ENCODE peak calls at places on chromosomes 13 and 19, in four cellular contexts. C is ovary, S is A549, Z is upper lobe of left lung. B is an unnamed sample.

GRCh38 chr19:47125669-47125938 is 5.0 kb upstream of the SAE1 start:
- DNase-seq in S (no peak), Z (no peak), C (no peak), B (no peak)

GRCh38 chr13:75792526-75793187 is 156.5 kb downstream of the LMO7 start:
- DNase-seq in C (no peak), Z (no peak), S (peak), B (no peak)

GRCh38 chr13:73934215-73934623 is 200.0 kb downstream of the KLF12 start:
- DNase-seq in C (no peak), Z (no peak), S (peak), B (no peak)

GRCh38 chr19:34288381-34288780 is 34.0 kb downstream of the GARRE1 start:
- DNase-seq in S (no peak), C (no peak), Z (no peak), B (no peak)

GRCh38 chr13:92901739-92902138 is 324.9 kb upstream of the GPC6 start:
- DNase-seq in S (no peak), Z (no peak), C (no peak), B (no peak)

GRCh38 chr13:29165840-29166239 is 345.7 kb downstream of the MTUS2 start:
- DNase-seq in Z (no peak), C (no peak), S (no peak), B (no peak)

GRCh38 chr13:113951246-113951999 is 22.5 kb downstream of the C13orf46 start:
- DNase-seq in Z (peak), C (peak), S (peak), B (peak)

GRCh38 chr19:14775855-14776254 is 2.5 kb downstream of the ADGRE2 start:
- DNase-seq in C (no peak), Z (peak), S (no peak), B (no peak)

GRCh38 chr13:23288564-23288963 is 107.8 kb downstream of the SGCG start:
- DNase-seq in S (no peak), Z (no peak), C (no peak), B (no peak)

GRCh38 chr19:1360818-1361461 is 22.8 kb upstream of the NDUFS7 start:
- DNase-seq in S (no peak), Z (no peak), C (peak), B (peak)

GRCh38 chr19:37304190-37304883 is 66.6 kb upstream of the ZNF527 start:
- DNase-seq in C (no peak), S (no peak), Z (peak), B (no peak)

GRCh38 chr13:45063261-45063870 is 56.9 kb upstream of the GTF2F2 start:
- DNase-seq in C (no peak), S (no peak), Z (no peak), B (no peak)

DNA sequence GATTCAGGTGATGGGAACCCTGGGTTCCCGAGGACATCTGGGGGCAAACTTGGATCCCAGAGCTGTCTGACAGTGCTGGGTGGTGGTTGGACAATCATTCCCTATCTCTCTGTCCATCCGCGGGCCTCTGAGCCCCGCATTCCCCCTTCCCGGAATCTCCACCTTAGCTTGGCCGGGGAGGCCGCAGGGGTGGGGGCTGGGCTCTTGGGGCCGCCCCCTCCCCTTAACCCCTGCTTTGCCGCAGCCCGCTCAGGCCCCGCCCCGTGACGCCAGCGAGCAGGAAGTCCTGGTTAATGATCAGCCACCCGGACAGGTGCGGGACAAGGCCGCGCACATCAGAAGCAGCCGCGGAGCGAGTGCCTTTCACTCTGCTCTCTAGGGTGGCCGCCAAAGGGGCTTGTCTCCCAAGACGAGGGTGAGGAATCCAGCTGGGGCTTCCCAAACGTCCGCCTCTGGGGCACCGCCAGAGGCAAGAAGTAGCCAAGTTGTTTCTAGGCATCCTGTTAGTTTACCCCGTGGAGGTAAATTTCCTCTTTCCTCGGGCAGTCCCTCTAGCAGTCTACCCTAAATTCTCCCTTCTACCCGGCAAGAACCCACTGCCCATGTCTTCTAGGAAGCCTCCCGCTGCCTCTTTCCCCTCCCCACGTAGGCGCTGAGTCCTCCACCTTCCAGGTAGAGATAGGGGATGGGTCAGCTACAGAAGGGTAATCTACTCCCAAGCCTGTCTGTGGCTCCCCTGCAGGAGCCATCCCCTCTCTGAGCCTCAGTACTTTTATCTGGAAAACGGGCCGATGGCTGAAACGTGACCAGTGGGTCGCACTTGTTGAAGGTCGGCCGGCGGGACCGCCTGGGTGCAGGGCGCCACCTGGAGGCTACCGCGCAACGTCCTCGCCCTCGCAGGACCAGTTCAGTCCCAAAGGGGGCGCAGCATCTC is 3.0 kb downstream of the IRF2BP1 start:
- DNase-seq in C (peak), Z (peak), S (peak), B (peak)
- TF ChIP-seq EP300 in C (no peak), Z (no peak), S (no peak), B (no peak)

GRCh38 chr19:7829561-7830271 is at the start of gene EVI5L:
- DNase-seq in S (peak), Z (peak), C (peak), B (peak)
- TF ChIP-seq EP300 in S (no peak), Z (no peak), C (no peak), B (peak)

GRCh38 chr19:49129238-49129583 is 9.9 kb downstream of the PPFIA3 start:
- DNase-seq in C (no peak), S (no peak), Z (peak), B (no peak)
- TF ChIP-seq EP300 in C (no peak), S (no peak), Z (no peak), B (no peak)

GRCh38 chr13:33144358-33144784 is 128.1 kb downstream of the KL start:
- DNase-seq in C (no peak), S (no peak), Z (no peak), B (no peak)
- TF ChIP-seq EP300 in C (no peak), S (no peak), Z (no peak), B (no peak)

DNA sequence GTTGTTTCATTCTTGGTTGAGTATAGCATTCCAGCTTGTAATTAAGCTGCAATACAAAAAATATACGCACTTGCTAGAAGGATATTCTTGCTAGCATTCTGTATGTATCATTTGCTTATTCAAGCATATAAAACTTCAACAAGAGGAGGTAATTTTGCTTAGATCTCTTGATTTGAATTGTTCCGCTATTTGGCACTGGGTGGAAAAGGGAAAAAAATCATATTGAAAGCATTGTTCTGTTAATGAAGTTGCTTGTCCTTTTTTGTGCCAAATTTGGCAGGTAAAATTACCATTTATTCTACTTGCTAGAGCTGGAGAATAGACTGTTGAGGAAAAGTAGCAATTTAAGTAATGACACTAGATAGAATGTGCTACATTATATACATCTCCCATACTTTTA is 190.2 kb downstream of the GGACT start:
- DNase-seq in S (no peak), Z (no peak), C (no peak), B (no peak)
- TF ChIP-seq EP300 in S (no peak), Z (no peak), C (no peak), B (no peak)

GRCh38 chr19:6071840-6072239 is 38.5 kb downstream of the RFX2 start:
- DNase-seq in Z (no peak), S (no peak), C (no peak), B (no peak)
- TF ChIP-seq EP300 in Z (no peak), S (no peak), C (no peak), B (no peak)

B was measured in tibial nerve.